ENCODE peak calls at places on chromosomes 3 and 15, in four cellular contexts. Z is HepG2, V is ovary, M is left ventricle myocardium inferior. B is an unnamed sample.

GRCh38 chr15:42984534-42985034 is 64.0 kb upstream of the TTBK2 start:
- DNase-seq in Z (no peak), V (no peak), M (no peak), B (no peak)

GRCh38 chr15:69880616-69881309 is 217.0 kb downstream of the TLE3 start:
- DNase-seq in Z (no peak), V (no peak), M (no peak), B (no peak)

GRCh38 chr3:10023587-10024310 is 2.5 kb upstream of the FANCD2 start:
- DNase-seq in Z (no peak), V (no peak), M (no peak), B (no peak)

GRCh38 chr3:25448750-25449684 is 21.0 kb downstream of the RARB start:
- DNase-seq in Z (peak), V (peak), M (peak), B (no peak)

GRCh38 chr3:149270180-149270579 is 48.6 kb upstream of the CP start:
- DNase-seq in Z (no peak), V (no peak), M (no peak), B (no peak)

GRCh38 chr3:52001443-52001974 is 5.8 kb upstream of the RPL29 start:
- DNase-seq in Z (peak), V (peak), M (peak), B (no peak)

GRCh38 chr15:25713736-25714537 is 149.2 kb downstream of the ATP10A start:
- DNase-seq in Z (no peak), V (no peak), M (no peak), B (no peak)

GRCh38 chr3:24149032-24149431 is 203.9 kb downstream of the NR1D2 start:
- DNase-seq in Z (no peak), V (no peak), M (no peak), B (no peak)

GRCh38 chr3:2714856-2715255 is 395.3 kb downstream of the IL5RA start:
- DNase-seq in Z (no peak), V (no peak), M (no peak), B (no peak)

GRCh38 chr3:126135056-126135397 is 45.4 kb downstream of the ALDH1L1 start:
- DNase-seq in Z (no peak), V (peak), M (no peak), B (no peak)

GRCh38 chr3:58948018-58948417 is 101.8 kb downstream of the CFAP20DC start:
- DNase-seq in Z (no peak), V (no peak), M (no peak), B (no peak)

GRCh38 chr3:13266651-13267347 is 153.3 kb downstream of the NUP210 start:
- DNase-seq in Z (no peak), V (no peak), M (no peak), B (no peak)

GRCh38 chr15:77611767-77612166 is 20.9 kb downstream of the LINGO1 start:
- DNase-seq in Z (no peak), V (no peak), M (no peak), B (no peak)
- H3K27ac ChIP-seq in Z (no peak), V (no peak), M (peak), B (no peak)

GRCh38 chr3:186058225-186058624 is 50.7 kb downstream of the ETV5 start:
- DNase-seq in Z (no peak), V (no peak), M (no peak), B (no peak)
- H3K27ac ChIP-seq in Z (no peak), V (no peak), M (no peak), B (no peak)

GRCh38 chr15:39631357-39631756 is 50.5 kb downstream of the THBS1 start:
- DNase-seq in Z (no peak), V (no peak), M (no peak), B (no peak)

GRCh38 chr15:39629376-39629775 is 48.5 kb downstream of the THBS1 start:
- DNase-seq in Z (no peak), V (no peak), M (no peak), B (no peak)

GRCh38 chr15:39628131-39628482 is 47.2 kb downstream of the THBS1 start:
- DNase-seq in Z (peak), V (no peak), M (no peak), B (no peak)

GRCh38 chr15:39628821-39629220 is 47.9 kb downstream of the THBS1 start:
- DNase-seq in Z (no peak), V (no peak), M (no peak), B (no peak)

GRCh38 chr15:39629906-39630305 is 49.0 kb downstream of the THBS1 start:
- DNase-seq in Z (no peak), V (no peak), M (no peak), B (no peak)
- H3K27ac ChIP-seq in Z (no peak), V (no peak), M (no peak), B (no peak)

DNA sequence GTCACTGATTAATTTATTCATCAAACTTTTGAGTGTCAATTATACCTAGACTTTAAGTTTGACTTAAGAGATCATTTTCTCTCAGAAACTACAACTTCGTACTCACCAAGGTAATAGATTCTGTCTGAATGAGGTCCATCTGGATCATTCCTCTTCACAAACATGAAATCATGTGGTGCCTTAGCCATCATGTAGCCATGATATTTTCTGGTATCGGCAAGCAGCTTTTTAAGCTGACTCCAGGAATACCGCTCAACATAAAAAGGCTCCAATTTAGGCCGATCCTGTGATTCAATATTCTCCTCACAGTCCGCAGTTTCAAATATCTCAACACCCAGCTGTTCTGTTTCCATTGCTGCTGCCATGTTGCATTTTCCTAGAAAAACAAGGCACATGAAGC is 5.3 kb downstream of the DPP8 start:
- DNase-seq in Z (no peak), V (no peak), M (no peak), B (no peak)
- H3K27ac ChIP-seq in Z (no peak), V (peak), M (peak), B (peak)

DNA sequence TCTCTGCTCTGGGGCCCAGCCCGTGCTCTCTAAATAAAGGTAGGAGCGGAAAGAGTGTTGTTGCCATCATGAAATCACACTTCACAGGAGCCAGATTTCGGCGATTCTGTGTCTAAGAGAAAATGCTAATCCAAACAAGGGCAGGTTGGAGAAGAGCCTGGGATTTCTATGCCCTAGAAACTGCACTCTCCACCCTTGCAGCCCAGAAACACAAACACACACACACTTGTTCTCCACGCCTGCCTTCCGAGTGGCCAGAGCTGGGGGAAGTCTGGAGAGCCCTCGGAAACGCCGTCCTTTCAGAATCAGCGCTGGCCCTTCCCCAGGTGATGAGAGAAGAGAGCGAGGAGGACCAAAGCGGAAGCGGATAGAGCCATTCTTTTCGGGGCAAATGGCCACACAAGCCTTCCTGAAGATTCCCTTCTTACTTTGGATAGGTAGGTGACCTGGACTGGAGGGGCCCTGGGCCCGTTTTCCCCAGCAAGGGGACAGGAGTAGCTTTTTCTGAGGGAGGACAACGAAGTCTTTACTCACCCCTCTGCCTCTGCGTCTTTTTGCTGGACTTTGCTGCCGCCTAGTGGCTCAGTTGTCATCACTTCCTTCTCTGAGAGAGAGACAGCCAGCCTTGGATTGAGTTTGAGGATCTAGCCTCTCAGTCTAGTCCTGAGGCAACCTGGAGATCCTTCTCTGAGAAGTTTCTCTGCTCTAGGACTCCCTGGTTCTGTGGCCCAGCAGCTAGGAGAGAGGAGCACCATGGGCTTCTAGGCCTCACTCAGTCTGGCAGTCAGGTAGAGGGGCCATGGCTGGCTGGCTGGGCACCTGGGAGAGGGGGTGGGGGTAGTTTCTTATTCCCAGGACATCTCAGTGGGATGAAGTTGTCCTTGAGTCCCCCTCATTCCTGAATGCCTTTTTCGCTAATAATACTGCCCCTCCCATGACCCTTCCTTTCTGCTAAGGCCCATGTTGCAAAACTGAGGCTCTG is 37.7 kb downstream of the SENP8 start:
- DNase-seq in Z (peak), V (peak), M (peak), B (no peak)
- H3K27ac ChIP-seq in Z (no peak), V (peak), M (peak), B (peak)

GRCh38 chr3:46873521-46873920 is 4.0 kb upstream of the PTH1R start:
- DNase-seq in Z (no peak), V (no peak), M (no peak), B (no peak)

GRCh38 chr3:46871222-46871621 is 6.3 kb upstream of the PTH1R start:
- DNase-seq in Z (no peak), V (no peak), M (peak), B (no peak)

GRCh38 chr3:46875560-46875959 is 2.0 kb upstream of the PTH1R start:
- DNase-seq in Z (no peak), V (no peak), M (no peak), B (no peak)

GRCh38 chr3:46876313-46877300 is 914 bp upstream of the PTH1R start:
- DNase-seq in Z (no peak), V (no peak), M (no peak), B (no peak)

DNA sequence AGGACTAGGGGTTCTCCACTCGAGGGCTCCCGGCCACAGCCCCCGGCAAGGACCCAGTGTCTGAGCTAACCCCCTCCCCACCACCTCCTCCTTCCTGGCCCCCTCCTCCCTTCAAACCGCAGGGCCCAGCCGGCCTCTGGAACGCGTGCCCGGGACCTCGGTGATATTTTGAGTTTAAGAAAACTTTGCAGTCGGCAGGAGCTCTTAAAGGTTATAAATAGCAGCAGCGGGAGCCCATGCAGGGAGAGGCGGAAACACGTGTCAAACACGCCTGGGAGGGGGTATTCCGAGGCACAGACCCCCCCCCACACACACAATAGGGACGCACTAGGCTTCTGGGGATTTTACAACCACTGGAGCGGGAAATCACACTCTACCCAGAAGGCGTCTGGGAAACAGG is 3.1 kb upstream of the PTH1R start:
- DNase-seq in Z (no peak), V (peak), M (peak), B (no peak)
- H3K27ac ChIP-seq in Z (no peak), V (peak), M (peak), B (peak)

DNA sequence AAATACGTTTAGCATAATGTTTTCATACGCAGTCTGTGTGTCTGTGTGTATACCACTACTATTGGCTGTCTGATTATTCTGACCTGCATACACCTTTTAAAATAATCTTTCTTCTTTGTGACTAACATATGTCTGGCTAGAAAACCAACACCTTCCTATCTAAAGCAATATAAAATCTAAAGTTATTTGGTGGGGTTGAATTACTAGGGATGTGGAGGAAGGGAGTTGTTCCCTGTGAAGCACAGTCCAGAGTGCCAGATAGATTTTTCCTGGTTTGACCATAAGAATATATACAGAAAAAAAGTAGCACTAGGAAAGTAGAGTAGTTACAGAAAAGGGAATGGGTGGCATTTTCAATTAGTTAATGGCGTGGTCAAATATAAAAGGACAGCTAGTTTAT is 918.8 kb downstream of the NAALADL2 start:
- DNase-seq in Z (no peak), V (no peak), M (no peak), B (no peak)
- H3K27ac ChIP-seq in Z (no peak), V (no peak), M (no peak), B (no peak)

B was measured in vagina.